ENCODE peak calls at places on chromosomes 13 and 19, in four cellular contexts. One of them, this sample, is unnamed.

GRCh38 chr19:10766681-10767201 is 48.9 kb downstream of the DNM2 start:
- DNase-seq in BE2C: peak
- DNase-seq in tibial artery: no peak
- DNase-seq in left ventricle myocardium inferior: peak
- DNase-seq in this sample: no peak

GRCh38 chr19:41918095-41918494 is 10.2 kb downstream of the ERFL start:
- DNase-seq in tibial artery: no peak
- DNase-seq in BE2C: no peak
- DNase-seq in left ventricle myocardium inferior: no peak
- DNase-seq in this sample: no peak

GRCh38 chr19:44925114-44925891 is 10.9 kb downstream of the APOC1 start:
- DNase-seq in BE2C: no peak
- DNase-seq in tibial artery: peak
- DNase-seq in left ventricle myocardium inferior: peak
- DNase-seq in this sample: no peak

GRCh38 chr19:36771275-36772231 is 1.1 kb downstream of the ZNF850 start:
- DNase-seq in BE2C: peak
- DNase-seq in left ventricle myocardium inferior: peak
- DNase-seq in tibial artery: peak
- DNase-seq in this sample: no peak

GRCh38 chr19:28305513-28305912 is 907.4 kb downstream of the UQCRFS1 start:
- DNase-seq in tibial artery: no peak
- DNase-seq in left ventricle myocardium inferior: no peak
- DNase-seq in BE2C: no peak
- DNase-seq in this sample: no peak

GRCh38 chr19:1497578-1498235 is 6.7 kb downstream of the REEP6 start:
- DNase-seq in left ventricle myocardium inferior: no peak
- DNase-seq in BE2C: no peak
- DNase-seq in tibial artery: no peak
- DNase-seq in this sample: no peak

GRCh38 chr19:49553451-49554271 is 25.9 kb downstream of the RCN3 start:
- DNase-seq in left ventricle myocardium inferior: no peak
- DNase-seq in tibial artery: no peak
- DNase-seq in BE2C: no peak
- DNase-seq in this sample: no peak

GRCh38 chr19:6835501-6835900 is 51.9 kb upstream of the ADGRE1 start:
- DNase-seq in tibial artery: no peak
- DNase-seq in BE2C: no peak
- DNase-seq in left ventricle myocardium inferior: no peak
- DNase-seq in this sample: no peak

GRCh38 chr13:114032121-114032799 is 58.4 kb upstream of the C13orf46 start:
- DNase-seq in left ventricle myocardium inferior: no peak
- DNase-seq in BE2C: no peak
- DNase-seq in tibial artery: no peak
- DNase-seq in this sample: no peak

GRCh38 chr13:51542358-51542972 is 41.8 kb upstream of the WDFY2 start:
- DNase-seq in tibial artery: no peak
- DNase-seq in left ventricle myocardium inferior: no peak
- DNase-seq in BE2C: peak
- DNase-seq in this sample: no peak

GRCh38 chr19:7789447-7789846 is 26.4 kb downstream of the CLEC4M start:
- DNase-seq in tibial artery: no peak
- DNase-seq in BE2C: no peak
- DNase-seq in left ventricle myocardium inferior: no peak
- DNase-seq in this sample: no peak

GRCh38 chr19:11848594-11849263 is at the start of gene ZNF439:
- DNase-seq in left ventricle myocardium inferior: peak
- DNase-seq in tibial artery: peak
- DNase-seq in BE2C: peak
- DNase-seq in this sample: peak

GRCh38 chr19:56699552-56699951 is 28.0 kb upstream of the ZNF835 start:
- DNase-seq in tibial artery: no peak
- DNase-seq in left ventricle myocardium inferior: no peak
- DNase-seq in BE2C: no peak
- DNase-seq in this sample: no peak

GRCh38 chr13:47893527-47893926 is 107.5 kb downstream of the SUCLA2 start:
- DNase-seq in BE2C: no peak
- DNase-seq in left ventricle myocardium inferior: no peak
- DNase-seq in tibial artery: no peak
- DNase-seq in this sample: no peak

GRCh38 chr13:33561627-33562026 is 256.3 kb upstream of the RFC3 start:
- DNase-seq in left ventricle myocardium inferior: no peak
- DNase-seq in tibial artery: no peak
- DNase-seq in BE2C: no peak
- DNase-seq in this sample: no peak

GRCh38 chr13:40697711-40698110 is 31.3 kb upstream of the FOXO1 start:
- DNase-seq in tibial artery: no peak
- DNase-seq in BE2C: no peak
- DNase-seq in left ventricle myocardium inferior: no peak
- DNase-seq in this sample: no peak

GRCh38 chr13:48561461-48562224 is 28.8 kb upstream of the RCBTB2 start:
- DNase-seq in tibial artery: no peak
- DNase-seq in left ventricle myocardium inferior: no peak
- DNase-seq in BE2C: no peak
- DNase-seq in this sample: no peak

GRCh38 chr13:75704194-75704941 is 68.2 kb downstream of the LMO7 start:
- DNase-seq in BE2C: no peak
- DNase-seq in tibial artery: no peak
- DNase-seq in left ventricle myocardium inferior: no peak
- DNase-seq in this sample: no peak

GRCh38 chr19:10747271-10747670 is 29.4 kb downstream of the DNM2 start:
- DNase-seq in left ventricle myocardium inferior: no peak
- DNase-seq in BE2C: no peak
- DNase-seq in tibial artery: no peak
- DNase-seq in this sample: no peak

GRCh38 chr19:45960595-45961235 is 12.9 kb downstream of the NOVA2 start:
- DNase-seq in BE2C: peak
- DNase-seq in left ventricle myocardium inferior: no peak
- DNase-seq in tibial artery: no peak
- DNase-seq in this sample: no peak

GRCh38 chr19:35975608-35976214 is 19.3 kb upstream of the SDHAF1 start:
- DNase-seq in BE2C: no peak
- DNase-seq in tibial artery: no peak
- DNase-seq in left ventricle myocardium inferior: no peak
- DNase-seq in this sample: no peak

GRCh38 chr19:4962085-4962619 is 6.8 kb upstream of the KDM4B start:
- DNase-seq in tibial artery: no peak
- DNase-seq in left ventricle myocardium inferior: no peak
- DNase-seq in BE2C: no peak
- DNase-seq in this sample: no peak

GRCh38 chr19:50368649-50369570 is 3.5 kb upstream of the NAPSA start:
- DNase-seq in tibial artery: peak
- DNase-seq in BE2C: peak
- DNase-seq in left ventricle myocardium inferior: peak
- DNase-seq in this sample: peak

GRCh38 chr13:36920612-36921185 is 661 bp upstream of the SMAD9 start:
- DNase-seq in left ventricle myocardium inferior: no peak
- DNase-seq in tibial artery: no peak
- DNase-seq in BE2C: no peak
- DNase-seq in this sample: no peak
- H3K4me3 ChIP-seq in left ventricle myocardium inferior: peak
- H3K4me3 ChIP-seq in tibial artery: peak
- H3K4me3 ChIP-seq in BE2C: peak
- H3K4me3 ChIP-seq in this sample: peak

GRCh38 chr13:112465251-112466131 is 89.3 kb downstream of the SPACA7 start:
- DNase-seq in BE2C: no peak
- DNase-seq in left ventricle myocardium inferior: no peak
- DNase-seq in tibial artery: no peak
- DNase-seq in this sample: no peak

GRCh38 chr13:112464720-112465119 is 88.6 kb downstream of the SPACA7 start:
- DNase-seq in tibial artery: no peak
- DNase-seq in left ventricle myocardium inferior: no peak
- DNase-seq in BE2C: no peak
- DNase-seq in this sample: no peak

GRCh38 chr13:112467236-112467635 is 91.1 kb downstream of the SPACA7 start:
- DNase-seq in tibial artery: no peak
- DNase-seq in left ventricle myocardium inferior: no peak
- DNase-seq in BE2C: no peak
- DNase-seq in this sample: no peak

GRCh38 chr13:112468069-112468468 is 91.9 kb downstream of the SPACA7 start:
- DNase-seq in tibial artery: no peak
- DNase-seq in left ventricle myocardium inferior: no peak
- DNase-seq in BE2C: no peak
- DNase-seq in this sample: no peak

DNA sequence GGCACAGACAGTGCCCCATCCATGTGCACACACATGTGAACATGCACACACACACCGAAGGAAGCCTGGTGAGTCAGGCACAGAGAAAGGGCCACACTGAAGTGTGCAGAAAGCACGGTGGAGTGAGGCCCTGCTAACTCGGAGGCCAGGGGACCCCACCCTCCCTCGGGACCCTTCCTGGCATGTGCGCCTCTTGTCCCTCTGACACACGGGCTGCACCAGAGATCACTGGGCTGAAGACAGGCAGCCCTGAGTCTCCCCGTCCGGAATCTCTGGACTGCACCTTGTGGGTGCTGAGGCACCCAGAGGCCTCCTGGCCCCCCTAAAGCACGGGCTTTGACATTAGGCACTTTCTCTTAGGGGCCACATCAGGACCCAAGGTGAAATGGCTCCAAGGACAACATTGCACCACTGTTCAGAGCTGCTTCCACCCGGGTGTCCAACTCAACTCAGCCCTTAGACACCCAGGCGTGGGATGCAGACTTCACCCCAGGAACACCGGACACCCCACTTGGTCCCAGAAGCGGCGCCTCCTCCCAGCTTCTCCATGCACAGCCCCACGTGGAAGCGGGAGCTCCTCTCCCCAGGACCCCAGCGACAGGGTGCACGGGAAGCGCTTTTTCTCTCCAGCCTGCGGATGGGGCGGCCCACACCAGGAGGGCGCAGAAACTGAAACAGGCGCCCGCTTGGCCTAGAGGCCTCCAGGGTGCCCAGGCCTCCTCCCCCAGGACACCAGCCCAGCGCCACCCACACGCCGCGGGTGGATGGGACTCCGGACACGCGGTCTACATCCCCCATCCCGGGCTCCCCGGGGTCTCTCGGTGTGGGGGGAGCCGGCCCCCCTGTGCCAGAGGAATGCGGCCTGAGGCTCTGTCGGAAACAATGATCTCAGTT is 90.2 kb downstream of the SPACA7 start:
- DNase-seq in tibial artery: no peak
- DNase-seq in left ventricle myocardium inferior: no peak
- DNase-seq in BE2C: no peak
- DNase-seq in this sample: no peak
- H3K4me3 ChIP-seq in tibial artery: no peak
- H3K4me3 ChIP-seq in left ventricle myocardium inferior: no peak
- H3K4me3 ChIP-seq in BE2C: no peak
- H3K4me3 ChIP-seq in this sample: no peak

DNA sequence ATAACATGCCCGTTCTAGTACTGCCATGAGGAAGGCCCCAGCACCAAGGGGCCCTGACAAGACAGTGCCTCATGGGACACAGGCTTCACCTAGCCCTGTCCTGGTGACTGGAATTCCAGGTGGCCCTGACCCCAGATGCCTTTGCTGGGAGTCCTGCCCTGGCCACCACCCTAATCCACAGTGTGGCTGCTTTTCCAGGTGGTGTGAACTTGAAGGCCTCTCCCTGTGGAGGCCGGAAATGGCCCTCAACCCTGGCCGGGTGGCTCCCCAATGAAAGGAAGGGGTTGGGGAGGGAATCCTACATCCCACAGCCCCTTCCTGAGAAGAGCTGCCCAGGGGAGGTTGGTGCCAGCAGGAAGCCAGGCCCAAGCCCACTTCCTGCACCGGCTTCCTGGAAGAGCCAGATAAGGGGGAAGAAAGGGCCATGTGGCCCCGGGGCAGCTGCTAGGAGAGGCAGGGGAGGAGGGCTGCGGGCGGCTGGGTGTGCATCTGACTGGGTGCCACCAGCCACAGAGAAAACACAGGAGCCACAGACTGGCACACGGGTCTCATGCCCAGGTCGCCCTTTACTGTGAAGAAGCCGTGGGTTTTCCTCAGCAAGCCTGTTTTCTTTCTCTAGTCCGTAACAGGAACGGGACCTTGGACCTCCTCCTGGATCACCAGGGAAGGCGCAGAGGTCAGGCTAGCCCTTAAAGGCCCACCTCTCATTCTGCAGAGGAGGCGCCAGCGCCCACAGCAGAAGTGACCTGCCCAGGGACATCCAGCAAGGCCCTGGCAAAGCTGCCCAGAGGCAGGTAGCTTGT is 4.7 kb downstream of the LSM4 start:
- DNase-seq in left ventricle myocardium inferior: peak
- DNase-seq in tibial artery: no peak
- DNase-seq in BE2C: peak
- DNase-seq in this sample: no peak
- H3K4me3 ChIP-seq in left ventricle myocardium inferior: peak
- H3K4me3 ChIP-seq in tibial artery: no peak
- H3K4me3 ChIP-seq in BE2C: no peak
- H3K4me3 ChIP-seq in this sample: no peak

GRCh38 chr19:3027981-3028304 is 1.1 kb downstream of the TLE2 start:
- DNase-seq in tibial artery: no peak
- DNase-seq in left ventricle myocardium inferior: no peak
- DNase-seq in BE2C: no peak
- DNase-seq in this sample: no peak
- H3K4me3 ChIP-seq in tibial artery: peak
- H3K4me3 ChIP-seq in left ventricle myocardium inferior: peak
- H3K4me3 ChIP-seq in BE2C: no peak
- H3K4me3 ChIP-seq in this sample: no peak

DNA sequence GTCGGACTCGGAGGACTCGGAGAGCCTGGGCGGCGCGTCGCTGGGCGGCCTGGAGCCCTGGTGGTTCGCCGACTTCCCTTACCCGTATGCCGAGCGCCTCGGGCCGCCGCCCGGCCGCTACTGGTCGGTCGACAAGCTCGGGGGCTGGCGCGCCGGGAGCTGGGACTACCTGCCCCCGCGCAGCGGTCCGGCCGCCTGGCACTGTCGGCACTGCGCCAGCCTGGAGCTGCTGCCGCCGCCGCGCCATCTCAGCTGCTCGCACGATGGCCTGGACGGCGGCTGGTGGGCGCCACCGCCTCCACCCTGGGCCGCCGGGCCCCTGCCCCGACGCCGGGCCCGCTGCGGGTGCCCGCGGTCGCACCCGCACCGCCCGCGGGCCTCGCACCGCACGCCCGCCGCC is 2.5 kb upstream of the GRWD1 start:
- DNase-seq in left ventricle myocardium inferior: no peak
- DNase-seq in tibial artery: no peak
- DNase-seq in BE2C: no peak
- DNase-seq in this sample: no peak
- H3K4me3 ChIP-seq in left ventricle myocardium inferior: peak
- H3K4me3 ChIP-seq in tibial artery: peak
- H3K4me3 ChIP-seq in BE2C: no peak
- H3K4me3 ChIP-seq in this sample: no peak

DNA sequence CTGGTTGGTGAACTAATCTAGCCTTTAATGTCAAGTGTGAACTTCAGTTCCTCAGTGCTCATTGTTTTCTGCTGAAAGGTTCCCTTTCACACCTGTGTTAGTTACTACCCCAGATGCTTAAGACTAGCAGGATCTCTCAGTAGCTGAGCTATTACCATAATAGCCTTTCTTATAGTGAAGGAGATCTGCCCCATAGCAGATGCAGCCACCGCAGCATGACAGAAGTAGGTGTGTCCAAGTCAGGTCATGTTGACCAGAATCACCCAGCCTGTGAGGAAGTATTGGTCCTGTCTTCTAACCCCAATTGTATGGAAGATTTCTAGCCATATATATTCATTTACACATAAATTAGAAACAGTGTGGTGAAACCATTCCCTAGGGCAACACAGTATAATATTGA is 37.3 kb downstream of the ZAR1L start:
- DNase-seq in BE2C: no peak
- DNase-seq in tibial artery: no peak
- DNase-seq in left ventricle myocardium inferior: no peak
- DNase-seq in this sample: no peak
- H3K4me3 ChIP-seq in BE2C: no peak
- H3K4me3 ChIP-seq in tibial artery: no peak
- H3K4me3 ChIP-seq in left ventricle myocardium inferior: no peak
- H3K4me3 ChIP-seq in this sample: no peak